ENCODE peak calls at places on chromosomes 5 and 9, in seven cellular contexts. E is mammary epithelial cell, X is neural progenitor cell, P is IMR-90, N is astrocyte, Q is PC-3, B is neuronal stem cell. R is an unnamed sample. For H3K36me3, the result is how much of the 10 kb centered on the place peaks cover.

GRCh38 chr5:10691826-10692785 is 68.9 kb downstream of the DAP start:
- DNase-seq in E (no peak), X (no peak), P (peak), N (peak), Q (peak), B (no peak), R (peak)

GRCh38 chr5:154861946-154862345 is 3.5 kb downstream of the CNOT8 start:
- DNase-seq in E (no peak), X (no peak), P (no peak), N (no peak), Q (no peak), B (no peak), R (no peak)

GRCh38 chr9:89606567-89607311 is 1.9 kb downstream of the GADD45G start:
- DNase-seq in E (peak), X (peak), P (peak), N (peak), Q (peak), B (peak), R (peak)

GRCh38 chr9:87277346-87277745 is 220.3 kb upstream of the DAPK1 start:
- DNase-seq in E (peak), X (no peak), P (no peak), N (peak), Q (no peak), B (no peak), R (no peak)

GRCh38 chr9:86983260-86984255 is 36.3 kb upstream of the GAS1 start:
- DNase-seq in E (peak), X (no peak), P (peak), N (peak), Q (no peak), B (no peak), R (peak)

GRCh38 chr5:67561145-67561932 is 364.7 kb upstream of the CD180 start:
- DNase-seq in E (no peak), X (no peak), P (no peak), N (no peak), Q (no peak), B (no peak), R (no peak)

GRCh38 chr9:69023650-69024049 is 9.7 kb upstream of the PRKACG start:
- DNase-seq in E (no peak), X (no peak), P (no peak), N (no peak), Q (peak), B (no peak), R (no peak)

GRCh38 chr5:32711693-32712462 is 757 bp downstream of the NPR3 start:
- DNase-seq in E (peak), X (peak), P (peak), N (peak), Q (peak), B (peak), R (peak)

GRCh38 chr9:90095682-90096081 is 490.9 kb downstream of the GADD45G start:
- DNase-seq in E (no peak), X (no peak), P (no peak), N (no peak), Q (no peak), B (no peak), R (no peak)

GRCh38 chr5:131654309-131654708 is 19.3 kb upstream of the RAPGEF6 start:
- DNase-seq in E (no peak), X (no peak), P (no peak), N (no peak), Q (no peak), B (no peak), R (no peak)

GRCh38 chr5:79567926-79568549 is 44.2 kb upstream of the TENT2 start:
- DNase-seq in E (no peak), X (peak), P (peak), N (no peak), Q (peak), B (no peak), R (peak)

GRCh38 chr5:172245823-172246222 is 37.7 kb downstream of the UBTD2 start:
- DNase-seq in E (no peak), X (no peak), P (no peak), N (no peak), Q (no peak), B (no peak), R (peak)

GRCh38 chr9:134419684-134420076 is 93.4 kb downstream of the RXRA start:
- DNase-seq in E (no peak), X (peak), P (no peak), N (no peak), Q (peak), B (no peak), R (peak)

GRCh38 chr5:36881807-36882206 is 5.2 kb downstream of the NIPBL start:
- DNase-seq in E (no peak), X (no peak), P (no peak), N (no peak), Q (peak), B (no peak), R (no peak)
- H3K4me2 ChIP-seq in E (no peak), X (no peak), P (no peak), N (no peak), Q (peak), B (no peak), R (no peak)

DNA sequence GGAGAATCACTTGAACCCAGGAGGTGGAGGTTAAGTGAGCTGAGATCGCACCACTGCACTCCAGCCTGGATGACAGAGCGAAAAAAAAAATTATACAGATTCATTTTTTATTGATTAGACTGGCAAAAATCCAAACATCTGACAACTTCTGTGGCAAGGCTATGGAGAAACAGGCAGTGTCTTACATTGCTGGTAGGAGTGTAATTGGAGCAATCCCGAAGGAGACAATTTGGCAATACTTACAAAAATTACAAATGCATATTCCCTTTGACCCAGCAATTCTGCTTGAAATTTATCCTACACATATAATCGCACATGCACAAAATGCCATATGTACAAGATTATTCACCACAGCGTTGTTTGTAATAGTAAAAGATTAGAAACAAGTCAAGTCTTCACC is 86.8 kb downstream of the MAPKAP1 start:
- DNase-seq in E (no peak), X (no peak), P (no peak), N (no peak), Q (no peak), B (no peak), R (no peak)
- H3K36me3 ChIP-seq in E (under half), X (under half), P (under half), N (under half), Q (under half), B (under half), R (under half)

GRCh38 chr9:91145496-91145895 is 216.2 kb downstream of the AUH start:
- DNase-seq in E (no peak), X (no peak), P (no peak), N (no peak), Q (no peak), B (no peak), R (no peak)
- H3K4me2 ChIP-seq in E (no peak), X (no peak), P (no peak), N (no peak), Q (no peak), B (no peak), R (no peak)

DNA sequence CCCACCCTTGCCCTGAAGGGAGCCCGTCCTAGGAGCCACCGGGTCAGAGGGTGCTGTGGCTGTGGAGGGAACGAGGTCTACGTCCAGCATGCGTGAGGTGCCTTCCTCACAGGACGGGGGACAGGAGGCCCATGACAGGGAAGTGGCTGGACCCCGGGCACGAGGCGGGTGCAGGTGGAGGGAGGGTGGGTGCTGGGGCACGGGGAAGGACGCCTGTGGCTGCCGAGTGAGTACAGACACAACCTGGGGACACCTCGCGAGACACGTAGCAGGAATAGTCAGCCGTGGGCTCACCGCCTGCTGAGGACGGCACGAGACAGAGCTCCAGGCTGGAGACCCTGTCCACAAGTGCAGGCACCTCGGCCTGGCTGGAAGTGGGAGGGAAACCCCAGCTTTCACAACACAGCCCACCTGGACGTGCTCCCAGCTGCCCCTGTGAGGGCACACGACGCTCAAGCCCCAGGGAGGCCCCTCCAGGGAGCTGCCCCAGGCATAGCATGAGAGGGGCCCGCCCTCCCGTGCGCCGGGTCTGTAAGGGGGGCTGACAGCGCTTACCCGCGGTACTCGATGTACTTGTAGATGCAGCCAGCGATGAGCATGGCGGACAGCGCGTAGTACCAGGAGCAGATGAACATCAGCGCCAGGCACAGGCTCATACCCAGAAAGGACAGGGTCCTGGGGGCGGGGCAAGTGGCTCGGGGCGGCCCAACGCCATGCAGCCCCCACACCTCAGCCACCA is 36.9 kb downstream of the SLC12A7 start:
- DNase-seq in E (no peak), X (no peak), P (no peak), N (no peak), Q (no peak), B (no peak), R (no peak)
- H3K36me3 ChIP-seq in E (under half), X (under half), P (under half), N (under half), Q (under half), B (under half), R (under half)